ENCODE peak calls at places on chromosomes 6 and 20, in nine cellular contexts. Z is spleen, L is H1, J is suprapubic skin, F is HCT116, W is sigmoid colon, X is K562, P is HepG2, Q is GM12878. V is an unnamed sample.

GRCh38 chr6:19833947-19834346 is 3.2 kb upstream of the ID4 start:
- DNase-seq in F (no peak), Z (no peak), J (no peak), X (no peak), L (no peak), W (no peak), Q (no peak), P (peak), V (no peak)

GRCh38 chr20:43065299-43065698 is 124.4 kb downstream of the PTPRT start:
- DNase-seq in L (no peak), X (no peak), F (no peak), Q (no peak), Z (no peak), J (no peak), P (no peak), W (no peak), V (no peak)

GRCh38 chr6:166556336-166556735 is 30.1 kb downstream of the RAMACL start:
- DNase-seq in L (no peak), J (no peak), P (no peak), X (no peak), F (no peak), Z (no peak), W (no peak), Q (no peak), V (no peak)

GRCh38 chr6:41464481-41464880 is 81.7 kb upstream of the FOXP4 start:
- DNase-seq in P (no peak), J (no peak), X (no peak), L (no peak), F (no peak), Q (no peak), Z (no peak), W (no peak), V (no peak)

GRCh38 chr6:56716229-56716628 is 73.5 kb upstream of the DST start:
- DNase-seq in W (no peak), Z (no peak), X (no peak), Q (no peak), P (no peak), F (no peak), J (no peak), L (no peak), V (no peak)

GRCh38 chr6:19898141-19898740 is 61.1 kb downstream of the ID4 start:
- DNase-seq in W (no peak), F (no peak), Q (no peak), L (no peak), J (no peak), P (no peak), Z (no peak), X (no peak), V (no peak)

GRCh38 chr6:33590531-33591198 is 10.6 kb upstream of the BAK1 start:
- DNase-seq in Q (no peak), J (no peak), X (peak), F (no peak), Z (no peak), L (peak), W (no peak), P (peak), V (no peak)

GRCh38 chr6:87350516-87350915 is 5.9 kb downstream of the C6orf163 start:
- DNase-seq in F (no peak), W (no peak), Q (no peak), X (no peak), L (no peak), Z (no peak), J (no peak), P (no peak), V (no peak)

GRCh38 chr6:92460133-92460532 is 959.2 kb downstream of the EPHA7 start:
- DNase-seq in L (no peak), Q (no peak), J (no peak), X (no peak), F (no peak), Z (no peak), P (no peak), W (no peak), V (no peak)

GRCh38 chr20:44209691-44210421 is 715 bp downstream of the OSER1 start:
- DNase-seq in W (no peak), P (no peak), X (peak), Z (no peak), J (peak), Q (no peak), F (no peak), L (peak), V (peak)

GRCh38 chr6:111894272-111894671 is 21.0 kb upstream of the FYN start:
- DNase-seq in J (no peak), F (no peak), P (no peak), Z (no peak), W (no peak), Q (no peak), X (no peak), L (no peak), V (no peak)

GRCh38 chr20:44396369-44396768 is 40.9 kb downstream of the HNF4A start:
- DNase-seq in Q (no peak), L (no peak), P (no peak), Z (no peak), X (no peak), F (no peak), W (no peak), J (no peak), V (no peak)

GRCh38 chr6:153537422-153537821 is 406.3 kb upstream of the RGS17 start:
- DNase-seq in W (no peak), Q (no peak), P (no peak), F (no peak), J (no peak), L (no peak), X (no peak), Z (no peak), V (no peak)

GRCh38 chr20:47988601-47989116 is 203.4 kb upstream of the SULF2 start:
- DNase-seq in P (no peak), F (no peak), W (no peak), Z (no peak), L (no peak), X (no peak), J (no peak), Q (no peak), V (no peak)

GRCh38 chr6:46246727-46247126 is 75.9 kb upstream of the ENPP5 start:
- DNase-seq in P (no peak), X (no peak), Q (no peak), W (no peak), J (no peak), L (no peak), F (no peak), Z (no peak), V (no peak)

GRCh38 chr6:132673376-132674094 is 14.6 kb upstream of the TAAR1 start:
- DNase-seq in P (no peak), Q (no peak), X (peak), L (no peak), Z (no peak), J (no peak), W (no peak), F (no peak), V (no peak)

GRCh38 chr20:32526125-32526524 is 59.0 kb downstream of the NOL4L start:
- DNase-seq in X (no peak), F (no peak), W (no peak), Z (peak), Q (peak), P (no peak), J (no peak), L (no peak), V (no peak)

GRCh38 chr6:101069191-101069795 is 188.2 kb upstream of the ASCC3 start:
- DNase-seq in X (no peak), J (no peak), P (no peak), L (no peak), F (no peak), Q (no peak), Z (no peak), W (no peak), V (no peak)

GRCh38 chr20:45539382-45539781 is at the start of gene WFDC6:
- DNase-seq in P (no peak), L (no peak), Q (no peak), J (no peak), X (no peak), F (no peak), Z (no peak), W (no peak), V (no peak)

GRCh38 chr20:45538209-45538798 is 978 bp downstream of the WFDC6 start:
- DNase-seq in L (peak), Z (no peak), F (no peak), Q (no peak), P (no peak), J (no peak), W (no peak), X (no peak), V (no peak)
- TF ChIP-seq CTCF in L (peak), Z (no peak), F (no peak), Q (no peak), P (no peak), J (no peak), W (no peak), X (peak), V (no peak)

DNA sequence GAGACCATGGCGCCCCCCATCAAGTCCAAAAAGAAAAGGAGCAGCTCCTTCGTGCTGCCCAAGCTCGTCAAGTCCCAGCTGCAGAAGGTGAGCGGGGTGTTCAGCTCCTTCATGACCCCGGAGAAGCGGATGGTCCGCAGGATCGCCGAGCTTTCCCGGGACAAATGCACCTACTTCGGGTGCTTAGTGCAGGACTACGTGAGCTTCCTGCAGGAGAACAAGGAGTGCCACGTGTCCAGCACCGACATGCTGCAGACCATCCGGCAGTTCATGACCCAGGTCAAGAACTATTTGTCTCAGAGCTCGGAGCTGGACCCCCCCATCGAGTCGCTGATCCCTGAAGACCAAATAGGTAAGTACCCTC is 41.7 kb upstream of the NAA20 start:
- DNase-seq in Q (no peak), F (no peak), X (no peak), J (no peak), P (no peak), W (peak), L (peak), Z (no peak), V (peak)
- TF ChIP-seq POLR2A in Q (no peak), F (no peak), X (no peak), J (no peak), P (no peak), W (no peak), L (no peak), Z (no peak), V (no peak)

GRCh38 chr6:70130865-70131264 is 172.0 kb downstream of the COL9A1 start:
- DNase-seq in X (no peak), J (no peak), Z (no peak), P (no peak), F (no peak), Q (no peak), W (no peak), L (no peak), V (no peak)
- TF ChIP-seq POLR2AphosphoS5 in X (no peak), J (no peak), Z (no peak), P (no peak), F (no peak), Q (no peak), W (no peak), L (no peak), V (no peak)

GRCh38 chr6:35495258-35496035 is 1.4 kb downstream of the TEAD3 start:
- DNase-seq in P (no peak), Z (no peak), Q (no peak), J (no peak), F (no peak), W (peak), L (no peak), X (no peak), V (no peak)

GRCh38 chr6:35497571-35498406 is 910 bp upstream of the TEAD3 start:
- DNase-seq in W (peak), L (peak), Z (peak), J (peak), Q (no peak), X (peak), P (peak), F (no peak), V (no peak)

GRCh38 chr6:35496036-35496850 is 636 bp downstream of the TEAD3 start:
- DNase-seq in X (peak), Q (no peak), Z (no peak), J (peak), P (peak), L (no peak), F (no peak), W (peak), V (no peak)

GRCh38 chr6:35498407-35499045 is 1.6 kb upstream of the TEAD3 start:
- DNase-seq in W (no peak), P (no peak), Z (no peak), L (no peak), J (no peak), X (peak), Q (no peak), F (no peak), V (no peak)

DNA sequence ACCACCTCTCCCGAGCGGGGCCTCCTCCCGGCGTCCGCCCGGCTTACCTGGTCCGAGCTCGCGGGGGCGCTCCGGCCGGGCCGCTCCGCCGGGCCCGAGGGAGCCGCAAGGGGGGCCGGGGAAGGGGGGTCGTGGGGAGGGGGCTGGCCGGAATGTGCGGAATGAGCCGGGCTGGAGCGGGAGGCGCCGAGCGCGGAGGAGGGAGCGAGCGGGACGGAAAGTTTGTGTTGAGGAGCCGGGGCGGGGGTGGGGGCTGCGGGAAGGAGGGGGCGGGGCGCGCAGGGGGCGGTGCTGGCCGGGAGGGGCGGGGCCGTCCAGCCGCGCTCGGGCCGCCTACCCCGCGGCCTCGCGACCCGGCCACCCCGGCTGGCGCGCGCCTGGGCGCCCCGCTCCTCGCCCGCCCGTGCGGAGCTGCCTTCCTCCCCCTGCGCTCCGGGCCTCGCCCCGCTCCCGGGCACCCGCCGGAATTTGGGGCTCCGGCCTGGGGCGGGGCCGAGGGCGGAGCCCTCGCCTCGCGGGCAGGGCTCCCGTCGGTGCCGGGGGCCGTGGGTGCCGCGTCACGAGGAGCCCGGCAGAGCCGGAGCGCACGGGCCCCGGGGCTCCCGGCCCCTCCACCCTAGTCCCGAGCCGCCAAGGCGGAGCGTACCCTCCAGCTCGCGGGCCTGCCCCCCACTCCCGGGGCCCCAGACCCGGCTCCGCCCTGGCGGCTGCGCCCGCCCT is at the start of gene TEAD3:
- DNase-seq in W (peak), J (peak), Q (no peak), F (no peak), P (peak), Z (peak), X (peak), L (no peak), V (peak)
- TF ChIP-seq CTCF in W (no peak), J (no peak), Q (no peak), F (no peak), P (peak), Z (no peak), X (peak), L (no peak), V (no peak)

GRCh38 chr20:12997128-12997655 is 11.6 kb upstream of the SPTLC3 start:
- DNase-seq in Z (no peak), L (no peak), X (no peak), P (no peak), Q (no peak), J (no peak), F (no peak), W (no peak), V (no peak)

GRCh38 chr20:12999201-12999600 is 9.6 kb upstream of the SPTLC3 start:
- DNase-seq in F (no peak), X (no peak), J (no peak), P (peak), Q (no peak), Z (no peak), L (no peak), W (no peak), V (no peak)

GRCh38 chr20:13002256-13002655 is 6.5 kb upstream of the SPTLC3 start:
- DNase-seq in J (no peak), W (no peak), F (no peak), P (no peak), L (no peak), Z (no peak), Q (no peak), X (no peak), V (no peak)

GRCh38 chr20:12998046-12998445 is 10.7 kb upstream of the SPTLC3 start:
- DNase-seq in P (no peak), W (no peak), Z (no peak), J (no peak), F (no peak), L (no peak), Q (no peak), X (no peak), V (no peak)
- TF ChIP-seq POLR2A in P (no peak), W (no peak), Z (no peak), J (no peak), F (no peak), L (no peak), Q (no peak), X (no peak), V (no peak)

V was measured in prostate gland.